ENCODE peak calls at places on chromosome 2, in four cellular contexts. S is activated CD8-positive, alpha-beta memory T cell treated with anti-CD3 and anti-CD28 coated beads for 48 hours; B is caudate nucleus; D is EH. X is an unnamed sample.
A peak's percentile ranks its signal among the peaks of the same experiment; 100 is the strongest.

GRCh38 chr2:201366166-201366565 is 9.0 kb upstream of the FLACC1 start:
- DNase-seq in D (peak; percentile 17), S (no peak), B (no peak), X (no peak)

GRCh38 chr2:25131567-25132295 is 36.6 kb downstream of the POMC start:
- DNase-seq in D (no peak), S (no peak), B (no peak), X (no peak)

GRCh38 chr2:27041708-27042107 is 8.9 kb downstream of the TMEM214 start:
- DNase-seq in B (no peak), D (peak; percentile 63), S (no peak), X (no peak)

GRCh38 chr2:2641541-2642410 is 310.7 kb upstream of the MYT1L start:
- DNase-seq in B (no peak), D (no peak), S (no peak), X (no peak)

GRCh38 chr2:101307503-101307902 is 998 bp downstream of the RNF149 start:
- DNase-seq in S (no peak), B (no peak), D (peak; percentile 17), X (no peak)

GRCh38 chr2:240162032-240162431 is 21.6 kb upstream of the OTOS start:
- DNase-seq in S (no peak), B (no peak), D (no peak), X (no peak)

GRCh38 chr2:54429055-54429454 is 27.1 kb upstream of the SPTBN1 start:
- DNase-seq in D (peak; percentile 58), B (no peak), S (no peak), X (no peak)

GRCh38 chr2:23449413-23449812 is 64.4 kb downstream of the KLHL29 start:
- DNase-seq in S (no peak), B (no peak), D (no peak), X (no peak)

X was measured in skeletal muscle cell.